ENCODE peak calls at places on chromosome 10, in eight cellular contexts. One of them, this sample, is unnamed.

GRCh38 chr10:116845823-116846222 is 3.5 kb upstream of the ENO4 start:
- DNase-seq in stimulated activated CD8-positive, alpha-beta memory T cell treated with anti-CD3 and anti-CD28 coated beads, Interleukin-12 subunit alpha, Interleukin-12 subunit beta, amount 100 ng/mL, for 1 hour: no peak
- DNase-seq in AG04449: no peak
- DNase-seq in hypothalamus: no peak
- DNase-seq in mucosa of descending colon: no peak
- DNase-seq in NB4: no peak
- DNase-seq in myocyte: no peak
- DNase-seq in nucleus accumbens: no peak
- DNase-seq in this sample: no peak

GRCh38 chr10:92811986-92812385 is 36.3 kb upstream of the EXOC6 start:
- DNase-seq in stimulated activated CD8-positive, alpha-beta memory T cell treated with anti-CD3 and anti-CD28 coated beads, Interleukin-12 subunit alpha, Interleukin-12 subunit beta, amount 100 ng/mL, for 1 hour: no peak
- DNase-seq in AG04449: no peak
- DNase-seq in hypothalamus: no peak
- DNase-seq in mucosa of descending colon: no peak
- DNase-seq in NB4: no peak
- DNase-seq in myocyte: no peak
- DNase-seq in nucleus accumbens: no peak
- DNase-seq in this sample: no peak

GRCh38 chr10:125000366-125001312 is 58.7 kb downstream of the ZRANB1 start:
- DNase-seq in stimulated activated CD8-positive, alpha-beta memory T cell treated with anti-CD3 and anti-CD28 coated beads, Interleukin-12 subunit alpha, Interleukin-12 subunit beta, amount 100 ng/mL, for 1 hour: no peak
- DNase-seq in AG04449: no peak
- DNase-seq in hypothalamus: no peak
- DNase-seq in mucosa of descending colon: no peak
- DNase-seq in NB4: no peak
- DNase-seq in myocyte: no peak
- DNase-seq in nucleus accumbens: peak; percentile 47
- DNase-seq in this sample: no peak

GRCh38 chr10:88680958-88681357 is 16.7 kb downstream of the LIPF start:
- DNase-seq in stimulated activated CD8-positive, alpha-beta memory T cell treated with anti-CD3 and anti-CD28 coated beads, Interleukin-12 subunit alpha, Interleukin-12 subunit beta, amount 100 ng/mL, for 1 hour: no peak
- DNase-seq in AG04449: no peak
- DNase-seq in hypothalamus: no peak
- DNase-seq in mucosa of descending colon: no peak
- DNase-seq in NB4: no peak
- DNase-seq in myocyte: no peak
- DNase-seq in nucleus accumbens: no peak
- DNase-seq in this sample: no peak

GRCh38 chr10:484925-485661 is 204.4 kb downstream of the DIP2C start:
- DNase-seq in stimulated activated CD8-positive, alpha-beta memory T cell treated with anti-CD3 and anti-CD28 coated beads, Interleukin-12 subunit alpha, Interleukin-12 subunit beta, amount 100 ng/mL, for 1 hour: no peak
- DNase-seq in AG04449: no peak
- DNase-seq in hypothalamus: no peak
- DNase-seq in mucosa of descending colon: no peak
- DNase-seq in NB4: no peak
- DNase-seq in myocyte: no peak
- DNase-seq in nucleus accumbens: no peak
- DNase-seq in this sample: no peak

GRCh38 chr10:6020806-6021205 is 41.4 kb downstream of the IL2RA start:
- DNase-seq in stimulated activated CD8-positive, alpha-beta memory T cell treated with anti-CD3 and anti-CD28 coated beads, Interleukin-12 subunit alpha, Interleukin-12 subunit beta, amount 100 ng/mL, for 1 hour: no peak
- DNase-seq in AG04449: no peak
- DNase-seq in hypothalamus: no peak
- DNase-seq in mucosa of descending colon: no peak
- DNase-seq in NB4: no peak
- DNase-seq in myocyte: no peak
- DNase-seq in nucleus accumbens: no peak
- DNase-seq in this sample: no peak

GRCh38 chr10:113369185-113369785 is 183.6 kb upstream of the HABP2 start:
- DNase-seq in stimulated activated CD8-positive, alpha-beta memory T cell treated with anti-CD3 and anti-CD28 coated beads, Interleukin-12 subunit alpha, Interleukin-12 subunit beta, amount 100 ng/mL, for 1 hour: no peak
- DNase-seq in AG04449: no peak
- DNase-seq in hypothalamus: no peak
- DNase-seq in mucosa of descending colon: no peak
- DNase-seq in NB4: no peak
- DNase-seq in myocyte: no peak
- DNase-seq in nucleus accumbens: no peak
- DNase-seq in this sample: no peak

GRCh38 chr10:24720096-24720495 is 3.6 kb downstream of the ARHGAP21 start:
- DNase-seq in stimulated activated CD8-positive, alpha-beta memory T cell treated with anti-CD3 and anti-CD28 coated beads, Interleukin-12 subunit alpha, Interleukin-12 subunit beta, amount 100 ng/mL, for 1 hour: no peak
- DNase-seq in AG04449: no peak
- DNase-seq in hypothalamus: no peak
- DNase-seq in mucosa of descending colon: no peak
- DNase-seq in NB4: no peak
- DNase-seq in myocyte: no peak
- DNase-seq in nucleus accumbens: no peak
- DNase-seq in this sample: no peak

GRCh38 chr10:34033067-34033466 is 698.6 kb upstream of the NRP1 start:
- DNase-seq in stimulated activated CD8-positive, alpha-beta memory T cell treated with anti-CD3 and anti-CD28 coated beads, Interleukin-12 subunit alpha, Interleukin-12 subunit beta, amount 100 ng/mL, for 1 hour: no peak
- DNase-seq in AG04449: no peak
- DNase-seq in hypothalamus: no peak
- DNase-seq in mucosa of descending colon: no peak
- DNase-seq in NB4: no peak
- DNase-seq in myocyte: no peak
- DNase-seq in nucleus accumbens: no peak
- DNase-seq in this sample: no peak

GRCh38 chr10:119817991-119818888 is 54.4 kb downstream of the MCMBP start:
- DNase-seq in stimulated activated CD8-positive, alpha-beta memory T cell treated with anti-CD3 and anti-CD28 coated beads, Interleukin-12 subunit alpha, Interleukin-12 subunit beta, amount 100 ng/mL, for 1 hour: no peak
- DNase-seq in AG04449: no peak
- DNase-seq in hypothalamus: peak; percentile 30
- DNase-seq in mucosa of descending colon: peak; percentile 18
- DNase-seq in NB4: no peak
- DNase-seq in myocyte: no peak
- DNase-seq in nucleus accumbens: peak; percentile 65
- DNase-seq in this sample: peak; percentile 49

GRCh38 chr10:17092986-17093803 is 36.4 kb downstream of the CUBN start:
- DNase-seq in stimulated activated CD8-positive, alpha-beta memory T cell treated with anti-CD3 and anti-CD28 coated beads, Interleukin-12 subunit alpha, Interleukin-12 subunit beta, amount 100 ng/mL, for 1 hour: no peak
- DNase-seq in AG04449: no peak
- DNase-seq in hypothalamus: no peak
- DNase-seq in mucosa of descending colon: no peak
- DNase-seq in NB4: no peak
- DNase-seq in myocyte: no peak
- DNase-seq in nucleus accumbens: no peak
- DNase-seq in this sample: no peak

GRCh38 chr10:45227042-45227441 is 88.4 kb downstream of the OR13A1 start:
- DNase-seq in stimulated activated CD8-positive, alpha-beta memory T cell treated with anti-CD3 and anti-CD28 coated beads, Interleukin-12 subunit alpha, Interleukin-12 subunit beta, amount 100 ng/mL, for 1 hour: no peak
- DNase-seq in AG04449: no peak
- DNase-seq in hypothalamus: no peak
- DNase-seq in mucosa of descending colon: no peak
- DNase-seq in NB4: no peak
- DNase-seq in myocyte: no peak
- DNase-seq in nucleus accumbens: no peak
- DNase-seq in this sample: no peak

GRCh38 chr10:11007661-11008060 is 10.0 kb upstream of the CELF2 start:
- DNase-seq in stimulated activated CD8-positive, alpha-beta memory T cell treated with anti-CD3 and anti-CD28 coated beads, Interleukin-12 subunit alpha, Interleukin-12 subunit beta, amount 100 ng/mL, for 1 hour: no peak
- DNase-seq in AG04449: no peak
- DNase-seq in hypothalamus: no peak
- DNase-seq in mucosa of descending colon: no peak
- DNase-seq in NB4: no peak
- DNase-seq in myocyte: peak; percentile 33
- DNase-seq in nucleus accumbens: no peak
- DNase-seq in this sample: no peak

GRCh38 chr10:63478564-63478963 is 12.8 kb upstream of the JMJD1C start:
- DNase-seq in stimulated activated CD8-positive, alpha-beta memory T cell treated with anti-CD3 and anti-CD28 coated beads, Interleukin-12 subunit alpha, Interleukin-12 subunit beta, amount 100 ng/mL, for 1 hour: no peak
- DNase-seq in AG04449: no peak
- DNase-seq in hypothalamus: no peak
- DNase-seq in mucosa of descending colon: no peak
- DNase-seq in NB4: no peak
- DNase-seq in myocyte: no peak
- DNase-seq in nucleus accumbens: no peak
- DNase-seq in this sample: no peak

GRCh38 chr10:44300666-44301649 is 83.9 kb downstream of the CXCL12 start:
- DNase-seq in stimulated activated CD8-positive, alpha-beta memory T cell treated with anti-CD3 and anti-CD28 coated beads, Interleukin-12 subunit alpha, Interleukin-12 subunit beta, amount 100 ng/mL, for 1 hour: no peak
- DNase-seq in AG04449: peak; percentile 98
- DNase-seq in hypothalamus: no peak
- DNase-seq in mucosa of descending colon: no peak
- DNase-seq in NB4: no peak
- DNase-seq in myocyte: peak; percentile 100
- DNase-seq in nucleus accumbens: no peak
- DNase-seq in this sample: no peak

GRCh38 chr10:23191764-23192395 is at the start of gene PTF1A:
- DNase-seq in stimulated activated CD8-positive, alpha-beta memory T cell treated with anti-CD3 and anti-CD28 coated beads, Interleukin-12 subunit alpha, Interleukin-12 subunit beta, amount 100 ng/mL, for 1 hour: no peak
- DNase-seq in AG04449: no peak
- DNase-seq in hypothalamus: no peak
- DNase-seq in mucosa of descending colon: no peak
- DNase-seq in NB4: no peak
- DNase-seq in myocyte: no peak
- DNase-seq in nucleus accumbens: no peak
- DNase-seq in this sample: no peak

GRCh38 chr10:115525141-115525540 is 432.0 kb downstream of the ATRNL1 start:
- DNase-seq in stimulated activated CD8-positive, alpha-beta memory T cell treated with anti-CD3 and anti-CD28 coated beads, Interleukin-12 subunit alpha, Interleukin-12 subunit beta, amount 100 ng/mL, for 1 hour: no peak
- DNase-seq in AG04449: no peak
- DNase-seq in hypothalamus: no peak
- DNase-seq in mucosa of descending colon: no peak
- DNase-seq in NB4: no peak
- DNase-seq in myocyte: peak; percentile 46
- DNase-seq in nucleus accumbens: no peak
- DNase-seq in this sample: no peak

GRCh38 chr10:130337696-130338587 is 201.8 kb downstream of the GLRX3 start:
- DNase-seq in stimulated activated CD8-positive, alpha-beta memory T cell treated with anti-CD3 and anti-CD28 coated beads, Interleukin-12 subunit alpha, Interleukin-12 subunit beta, amount 100 ng/mL, for 1 hour: no peak
- DNase-seq in AG04449: no peak
- DNase-seq in hypothalamus: no peak
- DNase-seq in mucosa of descending colon: no peak
- DNase-seq in NB4: no peak
- DNase-seq in myocyte: no peak
- DNase-seq in nucleus accumbens: no peak
- DNase-seq in this sample: no peak

GRCh38 chr10:80154978-80155695 is 22.6 kb downstream of the PLAC9 start:
- DNase-seq in stimulated activated CD8-positive, alpha-beta memory T cell treated with anti-CD3 and anti-CD28 coated beads, Interleukin-12 subunit alpha, Interleukin-12 subunit beta, amount 100 ng/mL, for 1 hour: no peak
- DNase-seq in AG04449: peak; percentile 81
- DNase-seq in hypothalamus: no peak
- DNase-seq in mucosa of descending colon: no peak
- DNase-seq in NB4: no peak
- DNase-seq in myocyte: peak; percentile 63
- DNase-seq in nucleus accumbens: no peak
- DNase-seq in this sample: no peak

GRCh38 chr10:53770903-53771302 is 998.3 kb upstream of the MBL2 start:
- DNase-seq in stimulated activated CD8-positive, alpha-beta memory T cell treated with anti-CD3 and anti-CD28 coated beads, Interleukin-12 subunit alpha, Interleukin-12 subunit beta, amount 100 ng/mL, for 1 hour: no peak
- DNase-seq in AG04449: no peak
- DNase-seq in hypothalamus: no peak
- DNase-seq in mucosa of descending colon: no peak
- DNase-seq in NB4: no peak
- DNase-seq in myocyte: no peak
- DNase-seq in nucleus accumbens: no peak
- DNase-seq in this sample: no peak

GRCh38 chr10:28690545-28690944 is 13.2 kb downstream of the BAMBI start:
- DNase-seq in stimulated activated CD8-positive, alpha-beta memory T cell treated with anti-CD3 and anti-CD28 coated beads, Interleukin-12 subunit alpha, Interleukin-12 subunit beta, amount 100 ng/mL, for 1 hour: no peak
- DNase-seq in AG04449: no peak
- DNase-seq in hypothalamus: no peak
- DNase-seq in mucosa of descending colon: no peak
- DNase-seq in NB4: peak; percentile 9
- DNase-seq in myocyte: no peak
- DNase-seq in nucleus accumbens: no peak
- DNase-seq in this sample: no peak

GRCh38 chr10:48556713-48557112 is 48.2 kb downstream of the ARHGAP22 start:
- DNase-seq in stimulated activated CD8-positive, alpha-beta memory T cell treated with anti-CD3 and anti-CD28 coated beads, Interleukin-12 subunit alpha, Interleukin-12 subunit beta, amount 100 ng/mL, for 1 hour: no peak
- DNase-seq in AG04449: no peak
- DNase-seq in hypothalamus: no peak
- DNase-seq in mucosa of descending colon: no peak
- DNase-seq in NB4: no peak
- DNase-seq in myocyte: no peak
- DNase-seq in nucleus accumbens: no peak
- DNase-seq in this sample: no peak

GRCh38 chr10:62033108-62033507 is 131.6 kb downstream of the ARID5B start:
- DNase-seq in stimulated activated CD8-positive, alpha-beta memory T cell treated with anti-CD3 and anti-CD28 coated beads, Interleukin-12 subunit alpha, Interleukin-12 subunit beta, amount 100 ng/mL, for 1 hour: no peak
- DNase-seq in AG04449: no peak
- DNase-seq in hypothalamus: no peak
- DNase-seq in mucosa of descending colon: no peak
- DNase-seq in NB4: no peak
- DNase-seq in myocyte: no peak
- DNase-seq in nucleus accumbens: no peak
- DNase-seq in this sample: no peak

GRCh38 chr10:86374664-86375063 is 8.1 kb upstream of the GRID1 start:
- DNase-seq in stimulated activated CD8-positive, alpha-beta memory T cell treated with anti-CD3 and anti-CD28 coated beads, Interleukin-12 subunit alpha, Interleukin-12 subunit beta, amount 100 ng/mL, for 1 hour: no peak
- DNase-seq in AG04449: no peak
- DNase-seq in hypothalamus: no peak
- DNase-seq in mucosa of descending colon: no peak
- DNase-seq in NB4: no peak
- DNase-seq in myocyte: no peak
- DNase-seq in nucleus accumbens: no peak
- DNase-seq in this sample: no peak

GRCh38 chr10:132627736-132628512 is 90.3 kb downstream of the INPP5A start:
- DNase-seq in stimulated activated CD8-positive, alpha-beta memory T cell treated with anti-CD3 and anti-CD28 coated beads, Interleukin-12 subunit alpha, Interleukin-12 subunit beta, amount 100 ng/mL, for 1 hour: no peak
- DNase-seq in AG04449: peak; percentile 4
- DNase-seq in hypothalamus: no peak
- DNase-seq in mucosa of descending colon: no peak
- DNase-seq in NB4: no peak
- DNase-seq in myocyte: peak; percentile 92
- DNase-seq in nucleus accumbens: no peak
- DNase-seq in this sample: no peak

GRCh38 chr10:30027057-30028005 is 32.1 kb downstream of the JCAD start:
- DNase-seq in stimulated activated CD8-positive, alpha-beta memory T cell treated with anti-CD3 and anti-CD28 coated beads, Interleukin-12 subunit alpha, Interleukin-12 subunit beta, amount 100 ng/mL, for 1 hour: peak; percentile 73
- DNase-seq in AG04449: no peak
- DNase-seq in hypothalamus: no peak
- DNase-seq in mucosa of descending colon: peak; percentile 61
- DNase-seq in NB4: peak; percentile 88
- DNase-seq in myocyte: no peak
- DNase-seq in nucleus accumbens: peak; percentile 10
- DNase-seq in this sample: peak; percentile 91

GRCh38 chr10:70255329-70256299 is 22.4 kb upstream of the PPA1 start:
- DNase-seq in stimulated activated CD8-positive, alpha-beta memory T cell treated with anti-CD3 and anti-CD28 coated beads, Interleukin-12 subunit alpha, Interleukin-12 subunit beta, amount 100 ng/mL, for 1 hour: no peak
- DNase-seq in AG04449: no peak
- DNase-seq in hypothalamus: no peak
- DNase-seq in mucosa of descending colon: peak; percentile 53
- DNase-seq in NB4: no peak
- DNase-seq in myocyte: no peak
- DNase-seq in nucleus accumbens: no peak
- DNase-seq in this sample: no peak

GRCh38 chr10:79053481-79054202 is 15.1 kb upstream of the ZMIZ1 start:
- DNase-seq in stimulated activated CD8-positive, alpha-beta memory T cell treated with anti-CD3 and anti-CD28 coated beads, Interleukin-12 subunit alpha, Interleukin-12 subunit beta, amount 100 ng/mL, for 1 hour: no peak
- DNase-seq in AG04449: no peak
- DNase-seq in hypothalamus: no peak
- DNase-seq in mucosa of descending colon: peak; percentile 14
- DNase-seq in NB4: no peak
- DNase-seq in myocyte: no peak
- DNase-seq in nucleus accumbens: no peak
- DNase-seq in this sample: no peak

This sample was measured in CD8-positive, alpha-beta T cell.